ENCODE peak calls at places on chromosomes 4 and X, in four cellular contexts. One of them, this sample, is unnamed.
A peak's percentile ranks its signal among the peaks of the same experiment; 100 is the strongest.

GRCh38 chr4:88188738-88189417 is 30.4 kb upstream of the ABCG2 start:
- DNase-seq in cardiac muscle cell: no peak
- DNase-seq in CD8-positive, alpha-beta T cell: no peak
- DNase-seq in pancreas: no peak
- DNase-seq in this sample: no peak

GRCh38 chrX:95640226-95640625 is 1044.4 kb upstream of the DIAPH2 start:
- DNase-seq in cardiac muscle cell: no peak
- DNase-seq in CD8-positive, alpha-beta T cell: no peak
- DNase-seq in pancreas: no peak
- DNase-seq in this sample: no peak

GRCh38 chr4:165384608-165385007 is 5.8 kb downstream of the CPE start:
- DNase-seq in cardiac muscle cell: no peak
- DNase-seq in CD8-positive, alpha-beta T cell: no peak
- DNase-seq in pancreas: no peak
- DNase-seq in this sample: no peak

GRCh38 chrX:9781941-9782340 is 4.3 kb upstream of the SHROOM2 start:
- DNase-seq in cardiac muscle cell: no peak
- DNase-seq in CD8-positive, alpha-beta T cell: no peak
- DNase-seq in pancreas: no peak
- DNase-seq in this sample: no peak

GRCh38 chr4:128810871-128811570 is 1.5 kb downstream of the JADE1 start:
- DNase-seq in cardiac muscle cell: peak; percentile 89
- DNase-seq in CD8-positive, alpha-beta T cell: peak; percentile 79
- DNase-seq in pancreas: peak; percentile 94
- DNase-seq in this sample: peak; percentile 79

GRCh38 chr4:96992443-96992842 is 1150.8 kb downstream of the STPG2 start:
- DNase-seq in cardiac muscle cell: no peak
- DNase-seq in CD8-positive, alpha-beta T cell: no peak
- DNase-seq in pancreas: no peak
- DNase-seq in this sample: no peak

GRCh38 chrX:47958943-47959342 is 44.8 kb downstream of the ZNF182 start:
- DNase-seq in cardiac muscle cell: peak; percentile 11
- DNase-seq in CD8-positive, alpha-beta T cell: no peak
- DNase-seq in pancreas: no peak
- DNase-seq in this sample: no peak

GRCh38 chr4:55021214-55021613 is 104.2 kb downstream of the KDR start:
- DNase-seq in cardiac muscle cell: no peak
- DNase-seq in CD8-positive, alpha-beta T cell: no peak
- DNase-seq in pancreas: no peak
- DNase-seq in this sample: no peak

GRCh38 chrX:49037883-49038475 is 5.2 kb downstream of the TFE3 start:
- DNase-seq in cardiac muscle cell: no peak
- DNase-seq in CD8-positive, alpha-beta T cell: no peak
- DNase-seq in pancreas: no peak
- DNase-seq in this sample: no peak

GRCh38 chr4:114146947-114147618 is 167.6 kb upstream of the ARSJ start:
- DNase-seq in cardiac muscle cell: no peak
- DNase-seq in CD8-positive, alpha-beta T cell: no peak
- DNase-seq in pancreas: no peak
- DNase-seq in this sample: no peak

GRCh38 chrX:74351760-74352159 is 47.8 kb downstream of the ZCCHC13 start:
- DNase-seq in cardiac muscle cell: no peak
- DNase-seq in CD8-positive, alpha-beta T cell: no peak
- DNase-seq in pancreas: no peak
- DNase-seq in this sample: no peak

GRCh38 chr4:4864443-4864939 is 5.0 kb downstream of the MSX1 start:
- DNase-seq in cardiac muscle cell: no peak
- DNase-seq in CD8-positive, alpha-beta T cell: no peak
- DNase-seq in pancreas: no peak
- DNase-seq in this sample: no peak

GRCh38 chr4:30943356-30943755 is 223.2 kb downstream of the PCDH7 start:
- DNase-seq in cardiac muscle cell: no peak
- DNase-seq in CD8-positive, alpha-beta T cell: no peak
- DNase-seq in pancreas: no peak
- DNase-seq in this sample: no peak

GRCh38 chr4:1035510-1035909 is 24.1 kb downstream of the FGFRL1 start:
- DNase-seq in cardiac muscle cell: no peak
- DNase-seq in CD8-positive, alpha-beta T cell: no peak
- DNase-seq in pancreas: peak; percentile 54
- DNase-seq in this sample: no peak

GRCh38 chr4:1031956-1032795 is 20.8 kb downstream of the FGFRL1 start:
- DNase-seq in cardiac muscle cell: no peak
- DNase-seq in CD8-positive, alpha-beta T cell: no peak
- DNase-seq in pancreas: no peak
- DNase-seq in this sample: no peak

GRCh38 chr4:1032861-1033260 is 21.4 kb downstream of the FGFRL1 start:
- DNase-seq in cardiac muscle cell: no peak
- DNase-seq in CD8-positive, alpha-beta T cell: no peak
- DNase-seq in pancreas: no peak
- DNase-seq in this sample: no peak

GRCh38 chr4:1036095-1036494 is 24.7 kb downstream of the FGFRL1 start:
- DNase-seq in cardiac muscle cell: no peak
- DNase-seq in CD8-positive, alpha-beta T cell: no peak
- DNase-seq in pancreas: no peak
- DNase-seq in this sample: no peak

DNA sequence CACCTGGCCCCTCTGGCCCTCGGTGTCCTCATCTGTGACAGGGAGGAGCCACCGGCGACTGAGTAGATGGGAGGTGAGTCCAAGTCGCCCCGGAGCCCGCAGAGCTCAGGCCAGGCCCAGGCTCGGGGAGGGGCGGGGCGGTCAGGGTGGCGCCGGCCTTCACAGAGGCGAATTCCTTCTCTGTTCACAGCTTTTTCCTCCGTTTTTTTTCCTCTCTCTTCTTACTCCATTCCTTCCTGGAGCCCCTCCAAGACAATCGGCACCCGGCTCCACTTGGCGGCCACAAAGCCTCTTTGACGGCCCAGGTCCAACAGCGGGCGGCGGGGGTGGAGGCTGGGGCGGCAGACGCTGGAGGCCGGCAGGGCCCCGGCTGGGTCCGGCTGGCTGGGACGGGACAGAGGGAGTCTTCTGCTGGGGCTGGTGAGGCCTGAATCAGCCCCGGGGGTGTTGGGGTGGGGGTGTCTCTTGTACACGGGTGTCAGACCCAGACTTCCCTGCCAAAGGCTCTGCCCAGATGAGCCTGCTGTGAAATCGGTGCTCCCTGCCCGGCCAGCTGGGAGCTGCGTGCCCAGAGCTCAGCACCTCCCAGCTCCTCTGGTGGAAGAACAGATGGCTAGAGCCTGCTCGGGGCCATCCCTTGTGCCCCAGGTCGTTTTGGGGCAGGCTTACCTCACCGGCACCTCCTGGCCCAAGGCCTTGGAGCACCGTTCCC is 22.6 kb downstream of the FGFRL1 start:
- DNase-seq in cardiac muscle cell: no peak
- DNase-seq in CD8-positive, alpha-beta T cell: no peak
- DNase-seq in pancreas: no peak
- DNase-seq in this sample: no peak
- H3K27ac ChIP-seq in cardiac muscle cell: no peak overlapping the region
- H3K27ac ChIP-seq in CD8-positive, alpha-beta T cell: no peak overlapping the region
- H3K27ac ChIP-seq in pancreas: no peak overlapping the region
- H3K27ac ChIP-seq in this sample: no peak overlapping the region

GRCh38 chr4:47915378-47915777 is 995 bp upstream of the NFXL1 start:
- DNase-seq in cardiac muscle cell: no peak
- DNase-seq in CD8-positive, alpha-beta T cell: no peak
- DNase-seq in pancreas: no peak
- DNase-seq in this sample: no peak

GRCh38 chr4:47913328-47913727 is 1.1 kb downstream of the NFXL1 start:
- DNase-seq in cardiac muscle cell: no peak
- DNase-seq in CD8-positive, alpha-beta T cell: no peak
- DNase-seq in pancreas: no peak
- DNase-seq in this sample: no peak

GRCh38 chr4:47914219-47914925 is at the start of gene NFXL1:
- DNase-seq in cardiac muscle cell: peak; percentile 98
- DNase-seq in CD8-positive, alpha-beta T cell: peak; percentile 93
- DNase-seq in pancreas: peak; percentile 97
- DNase-seq in this sample: peak; percentile 92

GRCh38 chr4:47914926-47915237 is 499 bp upstream of the NFXL1 start:
- DNase-seq in cardiac muscle cell: no peak
- DNase-seq in CD8-positive, alpha-beta T cell: no peak
- DNase-seq in pancreas: no peak
- DNase-seq in this sample: no peak

DNA sequence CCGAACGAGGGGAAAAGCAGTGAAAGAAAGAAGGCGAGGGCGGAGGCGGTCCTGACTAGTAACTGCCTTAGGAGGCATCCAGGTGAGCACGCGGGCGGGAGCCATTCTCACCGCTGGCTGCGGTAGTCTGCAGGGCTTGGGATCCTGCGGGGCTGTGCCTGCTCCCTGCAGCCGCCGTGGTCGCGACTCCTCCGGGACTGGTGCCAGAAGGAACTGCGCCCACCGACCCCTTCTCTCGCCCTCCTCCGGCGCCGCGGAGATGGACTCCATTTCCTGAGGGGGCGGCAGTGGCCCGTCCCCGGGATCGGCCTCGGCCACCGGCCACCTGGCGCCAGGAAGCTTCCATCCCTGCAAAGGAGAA is 545 bp downstream of the NFXL1 start:
- DNase-seq in cardiac muscle cell: peak; percentile 38
- DNase-seq in CD8-positive, alpha-beta T cell: peak; percentile 7
- DNase-seq in pancreas: peak; percentile 53
- DNase-seq in this sample: peak; percentile 14
- TF ChIP-seq CTCF in cardiac muscle cell: no peak
- TF ChIP-seq CTCF in CD8-positive, alpha-beta T cell: no peak
- TF ChIP-seq CTCF in pancreas: no peak
- TF ChIP-seq CTCF in this sample: no peak

GRCh38 chrX:69264134-69264533 is 98.9 kb upstream of the PJA1 start:
- DNase-seq in cardiac muscle cell: no peak
- DNase-seq in CD8-positive, alpha-beta T cell: no peak
- DNase-seq in pancreas: no peak
- DNase-seq in this sample: no peak
- H3K27me3 ChIP-seq in cardiac muscle cell: peaks cover 31% of the 10 kb centered on the region
- H3K27me3 ChIP-seq in CD8-positive, alpha-beta T cell: no peaks in the 10 kb centered on the region
- H3K27me3 ChIP-seq in pancreas: no peaks in the 10 kb centered on the region
- H3K27me3 ChIP-seq in this sample: peaks cover 13% of the 10 kb centered on the region

DNA sequence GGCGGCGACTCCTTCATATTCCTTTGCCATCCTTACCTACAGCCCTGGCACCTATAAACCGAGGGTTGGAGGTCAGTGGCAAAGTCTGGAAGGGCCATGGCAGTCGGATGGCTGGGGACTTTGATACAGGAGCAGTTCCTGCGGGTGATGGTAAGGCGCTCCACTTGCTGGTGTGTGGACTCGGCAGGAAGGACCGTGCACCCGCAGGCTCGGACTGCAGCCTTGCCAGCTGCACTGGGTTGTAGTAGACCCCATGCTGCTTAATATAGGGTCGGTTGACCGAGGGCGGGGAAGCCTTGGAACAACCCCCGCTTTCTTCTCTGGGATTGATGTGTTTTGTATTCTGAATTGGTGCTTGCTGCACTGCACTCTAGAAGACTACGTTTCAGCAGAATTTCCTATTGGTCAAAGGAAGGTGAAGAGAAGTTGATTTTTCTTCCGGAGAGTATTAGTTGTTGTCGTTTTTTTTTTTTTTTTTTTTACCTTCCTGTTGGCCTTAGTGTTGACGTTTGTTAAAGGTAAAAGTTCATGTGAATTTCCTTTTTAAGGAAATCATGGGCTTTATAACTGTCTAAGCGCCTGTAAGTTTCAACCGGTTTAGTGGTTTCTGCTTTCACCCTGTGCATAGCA is 683 bp downstream of the BLTP1 start:
- DNase-seq in cardiac muscle cell: peak; percentile 64
- DNase-seq in CD8-positive, alpha-beta T cell: peak; percentile 2
- DNase-seq in pancreas: no peak
- DNase-seq in this sample: peak; percentile 5
- H3K27ac ChIP-seq in cardiac muscle cell: peak overlapping the region; percentile 70
- H3K27ac ChIP-seq in CD8-positive, alpha-beta T cell: peak overlapping the region; percentile 85
- H3K27ac ChIP-seq in pancreas: peak overlapping the region; percentile 87
- H3K27ac ChIP-seq in this sample: peak overlapping the region; percentile 81

DNA sequence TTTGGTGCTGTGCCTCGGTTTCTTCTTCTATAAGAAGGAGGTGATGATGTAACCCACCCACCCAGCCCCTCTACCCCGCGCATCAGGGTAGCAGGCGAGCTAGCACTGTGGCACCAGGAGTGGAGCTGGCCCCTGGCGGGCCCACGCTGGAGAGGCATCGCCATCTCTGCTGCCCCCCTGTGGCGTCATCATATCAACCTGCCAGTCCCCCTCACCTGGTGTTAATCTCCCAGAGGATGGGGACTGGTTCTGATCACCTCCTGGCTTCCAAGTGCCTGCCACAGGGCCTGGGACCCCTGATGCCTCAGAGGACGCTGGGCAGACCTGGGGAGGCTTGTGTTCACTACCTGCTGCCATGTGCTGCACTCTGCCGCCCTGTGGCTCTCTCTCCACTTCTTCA is 6.3 kb upstream of the SORCS2 start:
- DNase-seq in cardiac muscle cell: peak; percentile 42
- DNase-seq in CD8-positive, alpha-beta T cell: no peak
- DNase-seq in pancreas: no peak
- DNase-seq in this sample: no peak
- TF ChIP-seq CTCF in cardiac muscle cell: peak; percentile 33
- TF ChIP-seq CTCF in CD8-positive, alpha-beta T cell: no peak
- TF ChIP-seq CTCF in pancreas: no peak
- TF ChIP-seq CTCF in this sample: no peak

DNA sequence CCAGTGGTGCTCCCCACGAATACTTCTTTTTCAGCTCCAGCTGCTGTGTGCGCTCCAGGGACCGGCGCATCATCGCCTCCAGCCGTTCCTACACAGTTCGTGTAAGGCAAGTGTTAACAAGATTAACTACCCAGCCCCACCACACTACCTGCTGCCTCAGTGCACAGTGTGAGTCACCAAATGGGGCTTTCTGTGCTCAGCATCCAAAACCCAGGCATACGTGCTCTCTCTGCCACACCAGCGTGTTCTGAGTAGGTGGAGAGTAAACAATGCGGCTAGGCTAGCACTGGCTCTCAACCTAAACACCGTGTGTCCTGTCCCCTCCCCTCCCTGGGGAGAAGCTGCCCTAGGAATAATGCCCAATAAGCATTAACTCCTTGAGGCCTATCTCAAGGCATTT is 60.0 kb downstream of the MAP7D2 start:
- DNase-seq in cardiac muscle cell: no peak
- DNase-seq in CD8-positive, alpha-beta T cell: no peak
- DNase-seq in pancreas: no peak
- DNase-seq in this sample: no peak
- H3K27me3 ChIP-seq in cardiac muscle cell: no peaks in the 10 kb centered on the region
- H3K27me3 ChIP-seq in CD8-positive, alpha-beta T cell: no peaks in the 10 kb centered on the region
- H3K27me3 ChIP-seq in pancreas: no peaks in the 10 kb centered on the region
- H3K27me3 ChIP-seq in this sample: no peaks in the 10 kb centered on the region

This sample was measured in CD4-positive, alpha-beta T cell.